ENCODE peak calls at places on chromosomes 1 and 21, in six cellular contexts. E, Q, L, B, R and K are unnamed samples.

GRCh38 chr1:157994081-157994581 is 686 bp downstream of the KIRREL1 start:
- DNase-seq in E (no peak), Q (no peak), L (no peak), B (no peak), R (no peak), K (peak)

GRCh38 chr1:151282883-151283725 is 1.0 kb downstream of the ZNF687 start:
- DNase-seq in E (peak), Q (peak), L (no peak), B (peak), R (peak), K (no peak)

GRCh38 chr1:41862411-41863221 is 56.1 kb downstream of the HIVEP3 start:
- DNase-seq in E (no peak), Q (peak), L (peak), B (peak), R (no peak), K (peak)

GRCh38 chr1:6008084-6008415 is 15.8 kb upstream of the NPHP4 start:
- DNase-seq in E (peak), Q (no peak), L (no peak), B (no peak), R (no peak), K (no peak)

GRCh38 chr1:70963374-70963773 is 84.2 kb downstream of the PTGER3 start:
- DNase-seq in E (no peak), Q (no peak), L (no peak), B (no peak), R (no peak), K (no peak)

GRCh38 chr1:183633676-183634343 is 1.8 kb downstream of the ARPC5 start:
- DNase-seq in E (no peak), Q (peak), L (peak), B (peak), R (no peak), K (peak)

GRCh38 chr1:147541672-147542548 is 609 bp downstream of the BCL9 start:
- DNase-seq in E (peak), Q (peak), L (peak), B (peak), R (no peak), K (no peak)

GRCh38 chr1:5273280-5274003 is 619.0 kb downstream of the AJAP1 start:
- DNase-seq in E (no peak), Q (no peak), L (no peak), B (no peak), R (no peak), K (no peak)

GRCh38 chr1:193335797-193336428 is 149.5 kb upstream of the B3GALT2 start:
- DNase-seq in E (no peak), Q (no peak), L (no peak), B (peak), R (no peak), K (no peak)

GRCh38 chr1:40736085-40736531 is 44.6 kb downstream of the NFYC start:
- DNase-seq in E (no peak), Q (peak), L (peak), B (peak), R (no peak), K (peak)

GRCh38 chr1:94036721-94037120 is 84.2 kb downstream of the ABCA4 start:
- DNase-seq in E (no peak), Q (no peak), L (no peak), B (peak), R (no peak), K (peak)

GRCh38 chr1:20449736-20450311 is 36.2 kb downstream of the CAMK2N1 start:
- DNase-seq in E (no peak), Q (peak), L (peak), B (peak), R (no peak), K (no peak)

GRCh38 chr1:1599030-1599916 is 662 bp downstream of the FNDC10 start:
- DNase-seq in E (no peak), Q (peak), L (no peak), B (peak), R (no peak), K (no peak)

GRCh38 chr1:226082959-226083302 is 20.4 kb downstream of the H3-3A start:
- DNase-seq in E (peak), Q (no peak), L (no peak), B (peak), R (no peak), K (peak)

GRCh38 chr21:22346576-22346975 is 1348.4 kb downstream of the NCAM2 start:
- DNase-seq in E (no peak), Q (no peak), L (no peak), B (no peak), R (no peak), K (no peak)

GRCh38 chr1:238485906-238486219 is 595.1 kb upstream of the ZP4 start:
- DNase-seq in E (no peak), Q (no peak), L (no peak), B (no peak), R (no peak), K (no peak)

GRCh38 chr1:64072089-64072835 is 131.2 kb upstream of the UBE2U start:
- DNase-seq in E (no peak), Q (peak), L (peak), B (peak), R (no peak), K (peak)

GRCh38 chr1:47627016-47627415 is 189.2 kb downstream of the FOXD2 start:
- DNase-seq in E (no peak), Q (peak), L (peak), B (no peak), R (no peak), K (no peak)

GRCh38 chr1:4027492-4028138 is 127.5 kb upstream of the C1orf174 start:
- DNase-seq in E (no peak), Q (no peak), L (no peak), B (no peak), R (no peak), K (no peak)

GRCh38 chr21:35222021-35222420 is 172.9 kb upstream of the RUNX1 start:
- DNase-seq in E (no peak), Q (peak), L (no peak), B (no peak), R (no peak), K (no peak)

GRCh38 chr1:193216920-193217319 is 30.5 kb upstream of the B3GALT2 start:
- DNase-seq in E (no peak), Q (no peak), L (no peak), B (no peak), R (no peak), K (no peak)

GRCh38 chr1:221868894-221869293 is 127.0 kb upstream of the DUSP10 start:
- DNase-seq in E (no peak), Q (peak), L (peak), B (peak), R (no peak), K (peak)

GRCh38 chr1:2253797-2254480 is 25.8 kb downstream of the SKI start:
- DNase-seq in E (no peak), Q (no peak), L (no peak), B (no peak), R (no peak), K (no peak)

GRCh38 chr1:221712776-221713431 is 29.0 kb downstream of the DUSP10 start:
- DNase-seq in E (no peak), Q (no peak), L (no peak), B (no peak), R (peak), K (no peak)

GRCh38 chr21:32726742-32727477 is 903 bp downstream of the SYNJ1 start:
- DNase-seq in E (no peak), Q (peak), L (peak), B (peak), R (no peak), K (peak)

GRCh38 chr1:169928438-169929209 is 34.9 kb upstream of the SCYL3 start:
- DNase-seq in E (no peak), Q (peak), L (peak), B (peak), R (no peak), K (peak)

GRCh38 chr1:236394016-236394481 is at the start of gene EDARADD:
- DNase-seq in E (no peak), Q (no peak), L (peak), B (peak), R (no peak), K (peak)

GRCh38 chr1:197725044-197725443 is 50.2 kb downstream of the DENND1B start:
- DNase-seq in E (no peak), Q (peak), L (peak), B (peak), R (no peak), K (peak)

GRCh38 chr1:223489439-223489838 is 96.2 kb downstream of the CCDC185 start:
- DNase-seq in E (no peak), Q (no peak), L (no peak), B (no peak), R (no peak), K (no peak)

GRCh38 chr1:226686440-226687436 is 52.3 kb downstream of the ITPKB start:
- DNase-seq in E (no peak), Q (no peak), L (no peak), B (no peak), R (no peak), K (no peak)

GRCh38 chr1:31765041-31765467 is 914 bp upstream of the ADGRB2 start:
- DNase-seq in E (no peak), Q (no peak), L (no peak), B (peak), R (no peak), K (peak)

DNA sequence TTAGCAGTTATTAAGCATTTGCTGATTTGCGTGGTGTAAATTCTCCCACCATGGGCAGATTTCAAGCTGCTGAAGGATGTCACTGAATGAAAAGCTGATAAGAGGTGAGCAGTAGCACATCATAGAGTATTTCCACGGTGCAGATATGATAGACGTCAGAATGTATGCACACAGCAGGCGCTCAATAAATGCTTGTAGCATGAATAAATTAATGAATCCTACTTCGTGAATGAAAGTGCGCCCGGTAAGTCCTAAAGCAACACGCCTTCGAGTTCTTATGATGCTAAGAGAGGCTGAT is 505 bp upstream of the UBIAD1 start:
- DNase-seq in E (no peak), Q (no peak), L (no peak), B (no peak), R (no peak), K (no peak)
- TF ChIP-seq CTCF in E (peak), Q (no peak), L (no peak), B (peak), R (no peak), K (no peak)

GRCh38 chr1:9827558-9828185 is 3.9 kb upstream of the CLSTN1 start:
- DNase-seq in E (peak), Q (no peak), L (peak), B (no peak), R (no peak), K (no peak)
- TF ChIP-seq CTCF in E (peak), Q (peak), L (peak), B (peak), R (peak), K (peak)

DNA sequence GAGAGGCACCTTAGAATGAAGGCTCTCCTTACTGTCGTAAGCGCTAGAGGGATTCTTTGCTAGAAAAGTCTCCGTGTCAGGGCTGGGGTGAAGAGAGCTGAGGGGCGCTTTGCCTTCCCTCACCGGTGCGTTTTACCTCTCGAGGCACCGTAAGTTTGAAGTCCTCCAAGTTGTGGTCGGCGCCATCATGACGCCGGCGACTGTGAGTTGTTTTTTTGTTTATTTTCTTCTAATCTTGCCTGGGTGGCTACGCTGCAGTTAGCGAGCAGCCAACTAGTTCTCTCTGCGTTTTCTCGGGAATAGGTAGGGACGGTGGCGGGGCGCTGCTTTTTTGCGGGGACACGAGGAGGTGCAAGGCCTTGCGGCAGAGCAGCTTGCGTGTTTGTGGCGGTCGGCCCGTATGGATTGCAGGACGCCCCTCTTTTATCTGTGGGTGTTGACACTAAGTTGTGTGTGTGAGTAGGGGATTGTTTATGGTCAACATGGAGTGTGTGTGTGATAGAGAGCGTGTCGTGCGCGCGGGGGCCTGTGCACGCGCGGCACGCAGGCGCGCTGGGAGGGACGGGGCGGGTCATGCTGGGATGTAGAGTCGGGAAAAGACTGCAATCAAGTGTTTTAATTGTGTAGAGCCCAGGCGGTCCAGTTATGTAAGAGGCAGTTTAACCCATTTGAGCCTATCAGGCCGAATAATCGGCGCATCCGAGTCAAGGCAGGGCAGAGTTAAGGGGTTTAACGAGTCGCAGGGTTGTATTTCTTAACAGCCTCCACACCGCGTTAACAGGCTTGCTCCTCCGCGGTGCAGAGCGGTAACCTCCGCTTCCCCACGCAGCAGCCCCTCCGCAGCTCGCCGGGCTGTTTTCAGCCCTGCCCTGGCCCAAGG is 1.1 kb upstream of the NEGR1 start:
- DNase-seq in E (peak), Q (peak), L (peak), B (peak), R (peak), K (peak)
- TF ChIP-seq CTCF in E (no peak), Q (no peak), L (no peak), B (no peak), R (no peak), K (no peak)

GRCh38 chr21:14773777-14774345 is 227.7 kb upstream of the SAMSN1 start:
- DNase-seq in E (no peak), Q (peak), L (peak), B (peak), R (no peak), K (peak)
- TF ChIP-seq CTCF in E (peak), Q (peak), L (peak), B (peak), R (peak), K (peak)

GRCh38 chr1:44103270-44104131 is 15.1 kb upstream of the KLF17 start:
- DNase-seq in E (peak), Q (peak), L (peak), B (no peak), R (no peak), K (no peak)
- TF ChIP-seq CTCF in E (no peak), Q (peak), L (peak), B (no peak), R (no peak), K (no peak)

GRCh38 chr1:53115403-53116306 is 26.8 kb downstream of the SLC1A7 start:
- DNase-seq in E (no peak), Q (no peak), L (no peak), B (peak), R (no peak), K (no peak)
- TF ChIP-seq CTCF in E (no peak), Q (no peak), L (no peak), B (no peak), R (no peak), K (no peak)

DNA sequence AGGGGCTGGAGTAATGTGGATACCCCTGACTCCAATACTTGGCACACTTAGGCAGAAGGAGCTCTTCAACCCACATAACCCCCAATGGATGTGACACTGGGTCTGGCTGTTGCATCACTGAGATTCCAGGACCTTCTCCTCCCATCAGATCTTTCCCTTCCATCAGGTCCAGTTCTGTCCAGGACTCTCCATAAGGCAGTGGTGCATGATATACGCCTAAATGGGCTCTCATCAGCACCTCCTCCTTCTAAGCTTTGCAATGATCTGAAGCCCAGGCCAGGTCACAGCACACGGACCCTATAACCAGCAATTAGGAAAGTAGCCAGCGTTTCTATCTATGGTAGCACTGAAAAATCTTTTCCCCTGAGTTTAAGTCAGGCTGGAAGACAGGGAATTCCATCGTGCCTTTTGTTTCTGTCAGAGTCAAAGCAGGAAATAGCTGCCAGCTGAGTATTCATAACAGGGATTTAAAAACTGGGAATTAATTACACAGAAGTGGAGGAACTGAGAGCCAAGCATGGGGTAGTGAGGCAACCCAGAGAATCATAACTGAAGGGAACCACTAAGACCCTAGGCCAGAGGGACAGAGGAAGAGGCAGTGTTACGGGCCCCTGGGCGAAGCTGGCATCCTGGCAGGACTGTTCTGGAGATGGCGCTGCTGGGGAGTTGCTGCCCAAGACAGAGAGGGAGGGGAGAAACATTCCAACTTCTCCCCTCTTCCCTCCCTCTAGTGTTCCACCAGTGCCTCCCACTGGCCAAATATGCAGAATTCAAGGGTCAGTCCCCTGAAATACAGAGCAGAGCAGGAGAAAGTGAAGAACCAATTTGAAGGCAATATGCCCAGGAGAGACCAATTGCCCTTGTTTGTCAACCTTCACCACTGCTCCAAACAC is 37.5 kb upstream of the HOOK1 start:
- DNase-seq in E (no peak), Q (no peak), L (no peak), B (peak), R (no peak), K (no peak)
- TF ChIP-seq CTCF in E (no peak), Q (no peak), L (no peak), B (peak), R (no peak), K (no peak)

DNA sequence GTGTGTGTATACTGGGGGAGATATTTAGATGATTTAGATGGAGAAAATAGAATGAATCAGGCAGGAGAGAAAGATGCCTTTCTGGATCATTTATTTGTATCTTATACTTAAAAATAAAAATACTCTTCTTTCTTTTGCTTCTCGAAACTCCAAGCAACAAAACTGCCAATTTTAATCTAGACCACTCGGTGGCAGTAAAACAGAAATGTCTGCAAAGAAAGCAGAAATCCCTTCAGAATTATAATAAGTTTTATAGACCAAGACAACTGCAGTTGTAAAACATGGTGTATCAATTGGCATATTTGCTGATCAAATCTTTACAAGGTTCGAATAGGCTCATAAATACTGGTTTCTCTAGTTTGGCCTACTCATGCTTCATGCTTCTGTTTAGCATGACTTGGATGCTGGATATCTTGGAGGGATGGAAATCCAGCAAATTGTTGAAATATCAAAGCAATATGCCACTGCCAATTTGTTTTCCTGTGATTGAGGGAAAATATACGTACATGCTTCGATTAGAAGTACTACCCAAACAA is 15.1 kb upstream of the C1orf87 start:
- DNase-seq in E (no peak), Q (no peak), L (no peak), B (no peak), R (no peak), K (no peak)
- TF ChIP-seq CTCF in E (peak), Q (no peak), L (no peak), B (peak), R (no peak), K (no peak)